ENCODE peak calls at places on chromosomes 2 and 18, in ten cellular contexts. K is A549; Z is type B pancreatic cell; T is CD8-positive, alpha-beta T cell; J is BE2C; P is endodermal cell; S is HCT116; N is GM13976; M is left lung; I is bronchial epithelial cell. V is an unnamed sample.

GRCh38 chr2:196801986-196802385 is 2.5 kb upstream of the GTF3C3 start:
- DNase-seq in M (no peak), Z (no peak), N (no peak), J (no peak), K (no peak), S (no peak), T (no peak), P (no peak), I (peak; percentile 24), V (no peak)

GRCh38 chr18:49041677-49042570 is 91.2 kb upstream of the SMAD7 start:
- DNase-seq in M (no peak), S (peak; percentile 16), K (peak; percentile 43), T (peak; percentile 51), Z (no peak), P (peak; percentile 86), N (peak; percentile 44), I (peak; percentile 57), J (peak; percentile 37), V (no peak)

GRCh38 chr2:175234153-175234552 is 52.6 kb upstream of the ATP5MC3 start:
- DNase-seq in Z (no peak), P (no peak), N (no peak), J (no peak), T (no peak), I (no peak), S (no peak), K (no peak), M (no peak), V (no peak)

GRCh38 chr2:68839260-68839833 is 31.9 kb downstream of the BMP10 start:
- DNase-seq in S (peak; percentile 10), J (no peak), N (peak; percentile 44), K (peak; percentile 31), Z (no peak), M (no peak), P (peak; percentile 70), I (no peak), T (peak; percentile 12), V (no peak)

GRCh38 chr2:51734115-51734514 is 702.2 kb upstream of the NRXN1 start:
- DNase-seq in I (peak; percentile 59), J (no peak), M (no peak), N (no peak), T (no peak), P (no peak), K (no peak), Z (no peak), S (no peak), V (no peak)

GRCh38 chr18:12657048-12657848 is 659 bp downstream of the SPIRE1 start:
- DNase-seq in J (peak; percentile 35), K (peak; percentile 13), M (peak; percentile 46), T (peak; percentile 5), I (no peak), S (no peak), P (peak; percentile 68), Z (peak; percentile 70), N (peak; percentile 64), V (peak; percentile 54)

GRCh38 chr2:20065885-20066602 is 14.6 kb upstream of the LAPTM4A start:
- DNase-seq in Z (no peak), M (no peak), P (no peak), I (peak; percentile 95), S (no peak), N (no peak), K (peak; percentile 86), J (peak; percentile 78), T (no peak), V (no peak)

GRCh38 chr2:29562319-29562718 is 359.1 kb downstream of the ALK start:
- DNase-seq in T (no peak), Z (no peak), I (no peak), P (no peak), K (no peak), J (peak; percentile 45), S (no peak), M (no peak), N (no peak), V (no peak)

GRCh38 chr18:53408271-53408670 is 816.2 kb downstream of the MBD2 start:
- DNase-seq in J (no peak), T (no peak), P (no peak), I (no peak), K (no peak), N (no peak), Z (no peak), M (no peak), S (no peak), V (no peak)

GRCh38 chr2:200453142-200453852 is 56.6 kb downstream of the KCTD18 start:
- DNase-seq in M (no peak), T (no peak), N (no peak), K (no peak), P (no peak), S (no peak), I (no peak), Z (no peak), J (no peak), V (no peak)

GRCh38 chr2:39068290-39068689 is 52.6 kb downstream of the SOS1 start:
- DNase-seq in I (peak; percentile 90), J (no peak), Z (no peak), T (no peak), P (no peak), S (no peak), K (no peak), N (no peak), M (no peak), V (no peak)

GRCh38 chr2:2269426-2269825 is 61.6 kb downstream of the MYT1L start:
- DNase-seq in J (no peak), K (no peak), S (no peak), M (no peak), P (no peak), T (no peak), I (no peak), N (no peak), Z (no peak), V (no peak)

GRCh38 chr18:34734048-34734447 is 23.9 kb downstream of the DTNA start:
- DNase-seq in S (no peak), P (no peak), I (no peak), K (no peak), M (no peak), N (no peak), J (no peak), Z (no peak), T (no peak), V (no peak)

GRCh38 chr2:209463226-209463625 is 39.4 kb downstream of the MAP2 start:
- DNase-seq in M (no peak), S (no peak), I (no peak), J (no peak), P (no peak), N (no peak), T (no peak), Z (no peak), K (no peak), V (no peak)
- TF ChIP-seq CTCF in M (no peak), S (peak; percentile 40), I (no peak), J (peak; percentile 53), P (peak; percentile 68), N (no peak), T (no peak), Z (peak; percentile 62), K (no peak), V (peak; percentile 37)

DNA sequence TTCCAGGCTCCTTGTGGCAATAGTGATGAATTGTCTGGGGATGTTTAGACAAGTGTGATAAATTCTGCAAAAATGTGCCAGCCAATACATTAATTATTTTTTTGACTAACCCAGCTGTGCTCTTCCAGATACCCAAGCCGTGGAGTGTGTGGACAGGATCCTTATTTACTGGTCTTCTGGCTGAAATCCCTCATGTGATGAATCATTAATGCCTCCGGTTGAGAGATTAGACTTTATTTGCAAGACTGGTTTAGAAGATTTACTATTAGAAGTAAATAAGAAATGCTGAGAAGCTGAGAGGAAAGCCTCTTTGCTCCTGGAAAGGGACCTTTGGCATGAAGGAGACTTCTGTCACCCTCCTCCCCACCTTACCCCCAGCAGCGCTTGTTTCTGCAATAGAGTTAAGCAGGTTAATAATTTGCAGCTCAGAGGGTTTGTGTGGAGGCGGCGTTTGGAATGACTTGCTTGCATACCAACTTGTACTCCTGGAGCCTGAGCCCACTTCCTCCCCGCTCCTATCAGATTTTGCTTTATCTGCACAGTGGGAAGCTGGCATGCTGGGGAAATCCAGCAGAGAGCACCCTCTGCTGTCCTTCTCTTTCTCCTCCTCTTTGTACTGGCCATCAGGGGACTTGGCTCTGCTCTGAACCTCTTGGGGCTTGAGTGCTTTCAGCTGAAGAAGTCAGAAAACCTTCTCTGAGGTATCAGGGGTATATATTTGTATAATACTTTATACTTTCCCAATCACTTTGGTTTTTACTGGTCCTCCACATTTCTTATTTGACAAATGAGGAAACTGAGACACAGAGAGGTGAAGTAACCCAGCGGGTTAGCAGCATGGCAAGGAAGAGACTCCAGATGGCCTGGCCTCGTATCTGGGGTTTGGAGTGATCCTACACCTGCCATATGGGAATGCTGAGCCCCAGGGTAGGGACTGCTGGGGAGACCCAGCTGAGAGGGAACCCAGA is 16.3 kb downstream of the SLC3A1 start:
- DNase-seq in S (peak; percentile 48), I (peak; percentile 94), M (peak; percentile 55), J (peak; percentile 49), T (no peak), P (peak; percentile 81), N (no peak), Z (no peak), K (peak; percentile 99), V (peak; percentile 38)
- TF ChIP-seq CTCF in S (peak; percentile 69), I (peak; percentile 43), M (peak; percentile 31), J (peak; percentile 80), T (no peak), P (peak; percentile 57), N (peak; percentile 37), Z (peak; percentile 52), K (peak; percentile 98), V (no peak)

GRCh38 chr2:173400760-173401159 is 46.1 kb downstream of the CDCA7 start:
- DNase-seq in Z (no peak), M (no peak), N (no peak), K (peak; percentile 55), S (peak; percentile 43), T (no peak), I (no peak), P (peak; percentile 63), J (peak; percentile 21), V (peak; percentile 42)
- TF ChIP-seq CTCF in Z (peak; percentile 44), M (no peak), N (peak; percentile 6), K (peak; percentile 26), S (peak; percentile 58), T (peak; percentile 35), I (peak; percentile 45), P (peak; percentile 65), J (peak; percentile 47), V (peak; percentile 43)

GRCh38 chr18:75277629-75277966 is 67.0 kb downstream of the TSHZ1 start:
- DNase-seq in I (no peak), K (no peak), Z (no peak), N (no peak), M (no peak), S (no peak), P (no peak), T (no peak), J (no peak), V (no peak)

GRCh38 chr18:75269696-75270095 is 59.1 kb downstream of the TSHZ1 start:
- DNase-seq in S (no peak), Z (no peak), I (no peak), K (no peak), M (no peak), T (no peak), P (no peak), N (no peak), J (no peak), V (no peak)

GRCh38 chr18:75275226-75275625 is 64.6 kb downstream of the TSHZ1 start:
- DNase-seq in I (no peak), T (no peak), S (no peak), K (no peak), P (no peak), M (no peak), N (no peak), Z (no peak), J (no peak), V (no peak)

GRCh38 chr18:75276813-75277628 is 66.4 kb downstream of the TSHZ1 start:
- DNase-seq in S (no peak), Z (no peak), K (no peak), T (no peak), J (no peak), M (no peak), N (no peak), I (peak; percentile 8), P (no peak), V (no peak)

GRCh38 chr18:75273817-75274216 is 63.2 kb downstream of the TSHZ1 start:
- DNase-seq in P (no peak), J (no peak), K (no peak), S (no peak), M (no peak), N (no peak), Z (no peak), I (no peak), T (no peak), V (no peak)
- TF ChIP-seq CTCF in P (no peak), J (no peak), K (no peak), S (no peak), M (no peak), N (no peak), Z (no peak), I (no peak), T (no peak), V (no peak)